ENCODE peak calls at places on chromosomes 16 and 17, in five cellular contexts. R, T, Z, I and C are unnamed samples.
A peak's percentile ranks its signal among the peaks of the same experiment; 100 is the strongest.

GRCh38 chr17:32161506-32162365 is 19.4 kb downstream of the RHOT1 start:
- DNase-seq in R (no peak), T (peak; percentile 19), Z (peak; percentile 50), I (no peak), C (no peak)

GRCh38 chr16:53052519-53053501 is at the start of gene CHD9NB:
- DNase-seq in R (peak; percentile 42), T (peak; percentile 74), Z (peak; percentile 90), I (peak; percentile 79), C (peak; percentile 49)

GRCh38 chr17:47690121-47690520 is 3.8 kb upstream of the TBKBP1 start:
- DNase-seq in R (no peak), T (no peak), Z (no peak), I (no peak), C (no peak)

GRCh38 chr17:35359396-35359795 is 14.0 kb downstream of the SLFN11 start:
- DNase-seq in R (no peak), T (no peak), Z (no peak), I (no peak), C (no peak)

GRCh38 chr16:9566099-9566498 is 474.7 kb downstream of the HAPSTR1 start:
- DNase-seq in R (no peak), T (no peak), Z (no peak), I (no peak), C (no peak)

GRCh38 chr16:57689772-57690558 is 4.6 kb upstream of the DRC7 start:
- DNase-seq in R (peak; percentile 74), T (peak; percentile 100), Z (no peak), I (no peak), C (peak; percentile 75)

GRCh38 chr16:84378567-84378966 is 10.2 kb downstream of the ATP2C2 start:
- DNase-seq in R (no peak), T (no peak), Z (no peak), I (no peak), C (no peak)

GRCh38 chr17:48517478-48517877 is 13.3 kb downstream of the HOXB1 start:
- DNase-seq in R (no peak), T (no peak), Z (no peak), I (no peak), C (no peak)

GRCh38 chr17:52297230-52298010 is 138.9 kb upstream of the CA10 start:
- DNase-seq in R (no peak), T (peak; percentile 53), Z (no peak), I (peak; percentile 1), C (no peak)

GRCh38 chr17:57860414-57860999 is 10.7 kb upstream of the MRPS23 start:
- DNase-seq in R (no peak), T (no peak), Z (no peak), I (no peak), C (no peak)

GRCh38 chr17:64081802-64082799 is 47.8 kb downstream of the ERN1 start:
- DNase-seq in R (peak; percentile 63), T (peak; percentile 66), Z (peak; percentile 80), I (peak; percentile 79), C (no peak)

GRCh38 chr16:80784951-80785350 is 19.4 kb downstream of the CDYL2 start:
- DNase-seq in R (no peak), T (no peak), Z (no peak), I (no peak), C (no peak)

GRCh38 chr17:73231363-73231762 is 30.3 kb downstream of the CPSF4L start:
- DNase-seq in R (peak; percentile 8), T (peak; percentile 42), Z (no peak), I (peak; percentile 43), C (peak; percentile 21)

GRCh38 chr16:50096791-50097190 is 31.0 kb downstream of the HEATR3 start:
- DNase-seq in R (no peak), T (no peak), Z (peak; percentile 63), I (no peak), C (no peak)

GRCh38 chr16:49884033-49884707 is 28.3 kb upstream of the ZNF423 start:
- DNase-seq in R (no peak), T (peak; percentile 61), Z (no peak), I (no peak), C (no peak)

GRCh38 chr16:50797456-50797855 is 55.6 kb downstream of the CYLD start:
- DNase-seq in R (no peak), T (no peak), Z (no peak), I (no peak), C (no peak)

GRCh38 chr17:77363821-77364361 is 223.1 kb downstream of the SEC14L1 start:
- DNase-seq in R (peak; percentile 70), T (peak; percentile 71), Z (no peak), I (no peak), C (no peak)

GRCh38 chr17:77763575-77763974 is 194.9 kb upstream of the TNRC6C start:
- DNase-seq in R (no peak), T (no peak), Z (no peak), I (no peak), C (no peak)

GRCh38 chr17:6713130-6713917 is at the start of gene SLC13A5:
- DNase-seq in R (peak; percentile 36), T (peak; percentile 47), Z (no peak), I (peak; percentile 85), C (peak; percentile 62)

GRCh38 chr17:80791758-80792284 is 199.8 kb upstream of the CHMP6 start:
- DNase-seq in R (peak; percentile 83), T (no peak), Z (peak; percentile 76), I (peak; percentile 92), C (no peak)

GRCh38 chr17:82495844-82496528 is 23.5 kb upstream of the FOXK2 start:
- DNase-seq in R (peak; percentile 15), T (no peak), Z (no peak), I (no peak), C (no peak)

GRCh38 chr17:82489851-82490511 is 29.6 kb upstream of the FOXK2 start:
- DNase-seq in R (no peak), T (no peak), Z (no peak), I (no peak), C (no peak)

GRCh38 chr17:77831497-77832179 is 126.9 kb upstream of the TNRC6C start:
- DNase-seq in R (no peak), T (no peak), Z (no peak), I (no peak), C (no peak)

DNA sequence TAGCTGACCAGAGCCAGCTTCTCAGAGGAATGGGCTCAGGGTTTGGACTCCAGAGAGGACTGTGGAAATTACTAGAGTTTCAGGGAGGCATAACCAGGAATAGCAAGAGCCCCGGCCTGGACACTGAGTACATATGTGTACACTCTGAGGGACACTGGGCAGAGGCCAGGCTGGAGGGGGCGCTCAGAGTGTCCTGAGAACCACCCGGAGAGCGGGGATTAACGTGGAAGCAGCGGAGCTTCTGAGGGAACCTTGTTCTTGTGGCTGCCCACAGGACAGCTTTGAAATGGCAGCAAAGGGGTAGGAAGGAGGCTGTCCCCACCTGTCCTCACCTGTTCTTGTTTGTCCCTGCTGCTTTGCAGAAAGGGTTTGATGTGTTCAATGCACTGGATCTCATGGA is 27.8 kb downstream of the PLCD3 start:
- DNase-seq in R (no peak), T (no peak), Z (no peak), I (no peak), C (no peak)
- TF ChIP-seq CTCF in R (no peak), T (no peak), Z (no peak), I (no peak), C (no peak)

GRCh38 chr16:4349332-4349731 is 1.8 kb downstream of the PAM16 start:
- DNase-seq in R (no peak), T (no peak), Z (no peak), I (no peak), C (no peak)

GRCh38 chr16:4351880-4352279 is 759 bp upstream of the PAM16 start:
- DNase-seq in R (peak; percentile 30), T (no peak), Z (no peak), I (no peak), C (no peak)

GRCh38 chr16:4350365-4350786 is 745 bp downstream of the PAM16 start:
- DNase-seq in R (no peak), T (no peak), Z (no peak), I (no peak), C (no peak)

GRCh38 chr16:4352843-4353242 is 1.7 kb upstream of the PAM16 start:
- DNase-seq in R (no peak), T (no peak), Z (no peak), I (no peak), C (no peak)

DNA sequence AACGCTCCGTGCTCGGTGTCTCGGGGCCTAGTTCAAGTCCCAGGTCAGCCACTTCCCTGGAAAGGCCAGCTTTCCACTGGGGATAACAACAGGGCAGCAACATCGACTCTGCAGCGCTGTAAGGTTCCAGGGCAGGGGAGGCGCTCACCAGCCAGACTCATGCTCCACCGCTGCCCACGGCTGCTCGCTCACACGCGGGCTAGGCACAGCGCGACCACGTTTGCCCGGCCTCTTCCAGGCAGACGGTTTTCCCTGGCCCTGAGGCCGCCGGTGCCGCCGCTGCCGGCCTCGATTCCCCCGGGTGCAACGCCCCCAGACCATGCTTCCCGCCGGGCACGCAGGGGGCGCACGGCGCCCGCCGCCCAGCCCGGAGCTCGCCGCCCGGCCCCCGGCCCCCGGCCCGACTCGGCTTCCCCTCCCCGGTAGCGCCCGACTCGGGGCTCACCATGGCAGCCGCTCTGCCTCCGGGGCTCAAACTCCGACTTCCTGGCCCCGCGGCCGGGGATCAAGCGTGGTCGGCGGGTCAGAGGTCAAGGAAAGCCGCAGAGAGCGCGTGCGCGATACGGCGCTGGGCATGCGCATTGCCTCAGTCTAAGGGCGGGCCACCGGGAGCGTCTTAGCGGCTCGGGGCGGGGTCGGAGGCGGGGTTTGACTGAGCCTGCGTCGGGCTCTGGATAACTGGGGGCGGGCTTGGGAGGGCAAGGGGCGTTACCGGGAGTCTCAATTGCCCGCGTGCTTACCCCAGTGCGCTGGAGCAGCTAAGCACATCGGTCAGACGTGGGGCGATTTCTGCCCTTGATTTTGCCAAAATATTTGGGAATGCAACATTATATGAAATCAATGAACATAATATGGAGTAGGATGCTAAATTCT is at the start of gene PAM16:
- DNase-seq in R (peak; percentile 99), T (peak; percentile 96), Z (no peak), I (peak; percentile 85), C (peak; percentile 99)
- TF ChIP-seq CTCF in R (no peak), T (no peak), Z (no peak), I (peak; percentile 28), C (no peak)

DNA sequence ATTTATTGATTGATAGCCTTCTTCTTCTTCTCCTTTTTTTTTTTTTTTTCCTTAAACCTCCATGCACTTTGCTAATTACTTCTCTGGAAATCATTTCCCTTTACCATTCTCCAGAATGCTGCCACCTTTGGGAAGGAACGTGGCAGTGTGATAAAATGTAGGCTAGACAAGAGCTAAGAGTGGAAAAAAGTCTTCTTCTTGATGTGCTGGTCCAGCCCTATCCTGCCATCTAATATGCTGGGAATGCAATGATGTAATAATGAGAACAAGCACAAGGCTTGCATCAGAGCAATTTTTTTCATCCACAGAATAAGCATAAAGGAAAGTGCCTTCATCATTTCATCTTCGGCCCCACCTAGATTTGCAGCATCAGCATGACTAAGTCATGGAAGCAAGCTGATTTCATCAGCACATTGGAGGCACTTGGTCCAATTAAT is 128.7 kb upstream of the ZFHX3 start:
- DNase-seq in R (no peak), T (no peak), Z (peak; percentile 87), I (peak; percentile 48), C (no peak)
- TF ChIP-seq CTCF in R (no peak), T (no peak), Z (peak; percentile 56), I (peak; percentile 55), C (no peak)

GRCh38 chr17:36869441-36869840 is 67.8 kb upstream of the LHX1 start:
- DNase-seq in R (no peak), T (no peak), Z (no peak), I (no peak), C (no peak)

GRCh38 chr17:36864827-36865320 is 72.4 kb upstream of the LHX1 start:
- DNase-seq in R (no peak), T (no peak), Z (no peak), I (no peak), C (no peak)

GRCh38 chr17:36870618-36871002 is 66.7 kb upstream of the LHX1 start:
- DNase-seq in R (no peak), T (no peak), Z (no peak), I (no peak), C (no peak)

GRCh38 chr17:36869856-36870617 is 67.2 kb upstream of the LHX1 start:
- DNase-seq in R (no peak), T (peak; percentile 71), Z (no peak), I (peak; percentile 73), C (no peak)

GRCh38 chr17:36867716-36868115 is 69.6 kb upstream of the LHX1 start:
- DNase-seq in R (no peak), T (no peak), Z (no peak), I (no peak), C (no peak)
- TF ChIP-seq CTCF in R (no peak), T (no peak), Z (no peak), I (no peak), C (no peak)